ENCODE peak calls at places on chromosomes 1 and 21, in four cellular contexts. Q is lung, Y is A549, P is brain microvascular endothelial cell. A is an unnamed sample.

GRCh38 chr1:71089536-71090270 is 8.9 kb upstream of the ZRANB2 start:
- DNase-seq in P (peak), Y (no peak), Q (no peak), A (no peak)

GRCh38 chr1:206456577-206457375 is 13.5 kb upstream of the IKBKE start:
- DNase-seq in Y (no peak), Q (no peak), P (no peak), A (peak)

GRCh38 chr1:223308141-223308540 is 55.8 kb downstream of the SUSD4 start:
- DNase-seq in Q (no peak), Y (no peak), P (no peak), A (no peak)

GRCh38 chr1:30043731-30044408 is 679.5 kb downstream of the MATN1 start:
- DNase-seq in P (no peak), Y (no peak), Q (no peak), A (no peak)

GRCh38 chr1:50651476-50652263 is 228.4 kb upstream of the DMRTA2 start:
- DNase-seq in Y (no peak), P (no peak), Q (no peak), A (no peak)

GRCh38 chr21:17622018-17622417 is 9.3 kb upstream of the BTG3 start:
- DNase-seq in Q (no peak), Y (no peak), P (no peak), A (no peak)

GRCh38 chr1:27934818-27935549 is at the start of gene SMPDL3B:
- DNase-seq in Q (peak), P (no peak), Y (peak), A (no peak)

GRCh38 chr1:19885821-19886220 is 3.6 kb downstream of the OTUD3 start:
- DNase-seq in Y (no peak), Q (no peak), P (no peak), A (no peak)

GRCh38 chr1:45442272-45442671 is 48.7 kb downstream of the TESK2 start:
- DNase-seq in P (no peak), Y (no peak), Q (no peak), A (peak)

GRCh38 chr21:18499761-18500376 is 96.3 kb upstream of the TMPRSS15 start:
- DNase-seq in Q (no peak), Y (peak), P (peak), A (peak)

GRCh38 chr1:56686171-56686570 is 41.1 kb downstream of the PRKAA2 start:
- DNase-seq in P (peak), Q (no peak), Y (peak), A (no peak)

GRCh38 chr1:71223949-71224348 is 143.1 kb upstream of the ZRANB2 start:
- DNase-seq in Q (no peak), P (no peak), Y (no peak), A (no peak)

GRCh38 chr1:37946703-37947360 is at the start of gene INPP5B:
- DNase-seq in Y (peak), Q (peak), P (peak), A (peak)

GRCh38 chr1:38772026-38772425 is 87.5 kb downstream of the RRAGC start:
- DNase-seq in Y (no peak), Q (no peak), P (no peak), A (no peak)

GRCh38 chr1:30040081-30041019 is 683.0 kb downstream of the MATN1 start:
- DNase-seq in P (no peak), Q (peak), Y (no peak), A (no peak)

GRCh38 chr1:99682291-99682751 is 36.4 kb downstream of the PALMD start:
- DNase-seq in Q (no peak), P (peak), Y (peak), A (no peak)

GRCh38 chr1:188355082-188355481 is 1526.3 kb downstream of the PLA2G4A start:
- DNase-seq in Q (no peak), P (no peak), Y (peak), A (no peak)

GRCh38 chr1:171434717-171435346 is 50.5 kb upstream of the PRRC2C start:
- DNase-seq in P (peak), Q (no peak), Y (peak), A (peak)

GRCh38 chr1:92980732-92981647 is 19.7 kb upstream of the DIPK1A start:
- DNase-seq in P (no peak), Q (no peak), Y (no peak), A (no peak)

GRCh38 chr1:18020021-18020817 is 87.4 kb upstream of the IGSF21 start:
- DNase-seq in P (no peak), Y (no peak), Q (no peak), A (no peak)

GRCh38 chr21:42846221-42846620 is 33.1 kb downstream of the WDR4 start:
- DNase-seq in P (no peak), Q (no peak), Y (no peak), A (no peak)

GRCh38 chr1:151146072-151146415 is 387 bp downstream of the SEMA6C start:
- DNase-seq in P (no peak), Y (no peak), Q (no peak), A (no peak)

GRCh38 chr1:204670152-204670927 is 15.2 kb downstream of the LRRN2 start:
- DNase-seq in Y (no peak), Q (no peak), P (peak), A (no peak)

GRCh38 chr1:171017431-171017830 is 73.3 kb upstream of the FMO3 start:
- DNase-seq in Q (no peak), Y (no peak), P (no peak), A (peak)

GRCh38 chr1:11736746-11737639 is 1.1 kb downstream of the AGTRAP start:
- DNase-seq in P (peak), Q (peak), Y (peak), A (peak)

GRCh38 chr21:35120631-35121180 is 71.6 kb upstream of the RUNX1 start:
- DNase-seq in Q (no peak), P (no peak), Y (no peak), A (no peak)

GRCh38 chr1:89762431-89762800 is 58.4 kb upstream of the LRRC8D start:
- DNase-seq in Y (no peak), P (no peak), Q (no peak), A (peak)

GRCh38 chr1:62689524-62689923 is 1.3 kb upstream of the DOCK7 start:
- DNase-seq in P (peak), Q (no peak), Y (no peak), A (peak)

GRCh38 chr1:154326546-154327465 is 1.5 kb downstream of the ATP8B2 start:
- DNase-seq in P (peak), Y (peak), Q (peak), A (peak)

GRCh38 chr1:17768651-17769241 is 13.6 kb downstream of the ACTL8 start:
- DNase-seq in P (peak), Q (peak), Y (peak), A (no peak)

GRCh38 chr1:212635141-212635601 is 26.6 kb downstream of the ATF3 start:
- DNase-seq in Q (no peak), P (no peak), Y (no peak), A (no peak)

GRCh38 chr1:111474106-111474505 is 322 bp downstream of the C1orf162 start:
- DNase-seq in Y (no peak), P (no peak), Q (no peak), A (no peak)

GRCh38 chr1:17168480-17168878 is 36.4 kb upstream of the PADI1 start:
- DNase-seq in P (peak), Y (no peak), Q (no peak), A (no peak)

GRCh38 chr1:109371271-109371739 is 26.4 kb downstream of the SORT1 start:
- DNase-seq in Y (no peak), Q (no peak), P (no peak), A (no peak)

GRCh38 chr1:228344631-228345072 is 62.0 kb downstream of the TRIM11 start:
- DNase-seq in Q (no peak), Y (peak), P (no peak), A (no peak)

GRCh38 chr1:42933060-42933586 is 25.5 kb downstream of the SLC2A1 start:
- DNase-seq in P (no peak), Q (no peak), Y (no peak), A (no peak)

GRCh38 chr21:32083175-32083574 is 195.7 kb downstream of the MIS18A start:
- DNase-seq in P (no peak), Y (no peak), Q (no peak), A (peak)

GRCh38 chr1:26521669-26522030 is 7.9 kb upstream of the RPS6KA1 start:
- DNase-seq in Q (no peak), Y (no peak), P (no peak), A (no peak)

GRCh38 chr21:37032293-37032692 is 25.8 kb downstream of the RIPPLY3 start:
- DNase-seq in Y (no peak), Q (no peak), P (no peak), A (no peak)

DNA sequence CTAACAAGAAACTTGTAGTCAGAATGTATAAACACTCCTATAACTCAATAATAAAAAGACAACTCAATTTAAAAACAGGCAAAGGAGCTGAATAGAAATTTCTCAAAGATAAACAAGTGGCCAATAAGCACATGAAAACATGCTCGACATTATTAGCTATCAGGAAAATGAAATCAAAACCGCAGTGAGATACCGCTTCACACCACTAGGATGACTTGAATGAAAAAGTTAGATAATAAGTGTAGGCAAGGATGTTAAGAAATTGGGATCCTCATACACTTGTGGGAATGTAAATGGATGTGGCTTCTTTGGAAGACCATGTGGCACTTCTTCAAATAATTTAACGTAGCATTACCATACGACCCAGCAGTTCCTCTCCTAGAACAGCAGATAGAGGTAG is 8.9 kb downstream of the RALGPS2 start:
- DNase-seq in Q (no peak), Y (no peak), P (no peak), A (no peak)
- TF ChIP-seq CTCF in Q (no peak), Y (no peak), P (peak), A (peak)

GRCh38 chr1:98181041-98181764 is 260.4 kb upstream of the DPYD start:
- DNase-seq in P (no peak), Y (peak), Q (no peak), A (no peak)
- H3K27ac ChIP-seq in P (no peak), Y (no peak), Q (no peak), A (no peak)

GRCh38 chr1:156488566-156489165 is 11.9 kb downstream of the MEF2D start:
- DNase-seq in Q (no peak), P (no peak), Y (no peak), A (no peak)

GRCh38 chr1:156490401-156491032 is 10.1 kb downstream of the MEF2D start:
- DNase-seq in Q (no peak), P (no peak), Y (peak), A (no peak)

GRCh38 chr1:156487862-156488261 is 12.7 kb downstream of the MEF2D start:
- DNase-seq in Q (no peak), Y (no peak), P (no peak), A (no peak)

GRCh38 chr1:156489935-156490293 is 10.7 kb downstream of the MEF2D start:
- DNase-seq in Q (no peak), P (no peak), Y (no peak), A (no peak)

DNA sequence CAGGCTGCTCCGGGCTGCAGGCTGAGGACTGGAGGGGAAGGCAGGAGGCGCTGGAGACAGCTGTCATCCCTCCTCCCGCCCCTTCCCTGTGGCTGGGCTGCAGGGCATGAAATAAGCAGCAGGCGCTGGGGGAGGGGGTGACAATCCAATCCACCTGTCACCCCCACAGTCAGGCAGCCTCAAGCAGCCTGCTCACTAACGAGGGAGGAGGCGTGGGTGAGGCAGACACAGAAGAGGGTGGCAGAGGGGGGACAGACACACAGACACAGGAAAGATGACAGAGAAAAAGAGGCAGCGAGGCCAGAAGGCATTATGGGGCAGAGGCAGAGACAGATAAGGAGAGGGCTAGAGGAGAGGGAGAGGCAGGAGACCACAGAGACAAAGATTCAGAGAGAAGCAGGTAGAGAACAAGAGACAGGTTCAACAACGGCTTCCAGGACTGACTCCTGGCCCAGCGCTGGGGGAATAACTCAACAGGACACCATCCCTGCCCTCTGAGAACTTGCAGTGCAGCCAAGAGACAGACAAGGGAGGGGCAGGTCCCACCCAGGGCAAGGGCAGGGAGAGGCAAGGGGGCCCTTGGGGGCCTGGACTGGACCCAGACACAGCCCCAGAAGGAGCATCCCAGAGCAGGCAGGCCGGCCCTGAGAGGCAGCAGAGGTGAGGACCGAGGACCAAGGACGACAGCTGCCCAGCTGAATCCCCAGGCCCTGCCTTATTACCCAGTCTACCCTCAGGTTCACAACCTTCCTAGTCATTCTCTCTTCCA is 11.2 kb downstream of the MEF2D start:
- DNase-seq in Y (no peak), Q (no peak), P (no peak), A (peak)
- TF ChIP-seq CTCF in Y (no peak), Q (no peak), P (peak), A (peak)

GRCh38 chr1:201551877-201552731 is 13.2 kb downstream of the NAV1 start:
- DNase-seq in P (peak), Q (no peak), Y (peak), A (no peak)
- H3K27ac ChIP-seq in P (peak), Q (peak), Y (peak), A (no peak)

GRCh38 chr1:32448773-32449456 is 16.0 kb upstream of the ZBTB8B start:
- DNase-seq in Q (no peak), Y (peak), P (no peak), A (peak)
- TF ChIP-seq CTCF in Q (no peak), Y (peak), P (no peak), A (peak)

GRCh38 chr1:208467401-208467800 is 223.2 kb upstream of the PLXNA2 start:
- DNase-seq in Q (no peak), Y (no peak), P (no peak), A (no peak)

GRCh38 chr1:208461680-208462079 is 217.5 kb upstream of the PLXNA2 start:
- DNase-seq in P (no peak), Y (peak), Q (no peak), A (no peak)

GRCh38 chr1:208465266-208465665 is 221.1 kb upstream of the PLXNA2 start:
- DNase-seq in Q (no peak), Y (no peak), P (no peak), A (no peak)

GRCh38 chr1:208466054-208466590 is 221.9 kb upstream of the PLXNA2 start:
- DNase-seq in Q (no peak), P (no peak), Y (no peak), A (no peak)
- H3K27ac ChIP-seq in Q (no peak), P (no peak), Y (no peak), A (no peak)

DNA sequence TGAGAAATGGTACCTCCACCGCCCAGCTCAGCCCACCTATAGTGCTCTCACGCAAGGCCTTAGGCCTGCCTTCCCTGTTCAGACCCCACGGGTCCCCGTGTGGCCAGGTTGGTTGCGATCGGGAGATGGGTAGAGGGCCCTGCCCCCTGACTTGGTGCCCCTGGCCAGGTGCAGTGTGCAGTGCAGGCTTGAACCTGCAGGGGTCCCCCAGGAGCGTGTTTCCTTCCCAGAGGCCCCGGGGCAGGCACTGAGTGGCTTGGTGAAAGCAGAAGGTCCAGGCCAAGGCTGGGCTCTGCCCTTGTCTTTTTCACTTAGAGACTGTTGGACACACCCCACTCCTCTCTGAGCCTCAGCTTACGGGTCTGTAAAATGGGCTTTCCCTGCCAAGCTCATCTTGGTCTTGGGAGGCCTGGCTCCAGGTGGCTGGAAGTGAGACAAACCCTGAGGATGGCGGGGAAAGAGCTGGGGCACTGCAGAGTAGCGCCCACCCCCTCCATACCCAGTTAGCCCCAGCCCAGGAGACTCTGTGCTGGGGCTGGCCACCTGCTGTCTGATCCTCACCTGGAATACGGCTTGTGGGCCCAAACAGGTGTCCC is 9.3 kb upstream of the HES5 start:
- DNase-seq in Y (no peak), P (no peak), Q (no peak), A (no peak)
- TF ChIP-seq CTCF in Y (no peak), P (peak), Q (no peak), A (peak)

GRCh38 chr1:22778408-22778807 is 67.8 kb downstream of the EPHB2 start:
- DNase-seq in P (no peak), Q (no peak), Y (no peak), A (no peak)
- H3K27ac ChIP-seq in P (no peak), Q (no peak), Y (no peak), A (no peak)

DNA sequence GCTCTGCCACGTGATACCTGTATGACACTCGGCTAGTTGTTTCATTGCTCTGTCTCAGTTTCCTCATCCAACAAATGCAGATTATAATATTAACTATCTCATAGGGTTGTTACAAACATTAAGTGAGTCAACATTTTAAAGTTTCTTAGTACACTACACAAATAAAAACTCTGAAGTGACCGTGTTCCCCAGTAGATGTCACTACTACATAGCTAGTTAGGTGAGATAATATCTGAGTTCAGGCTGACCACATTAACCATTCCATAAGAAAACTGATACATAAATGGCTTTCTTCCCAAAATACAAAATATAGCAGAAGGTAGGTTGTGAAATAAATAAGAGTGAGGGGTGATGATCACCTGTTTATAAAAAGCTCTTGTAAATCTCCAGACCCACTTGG is 214.1 kb downstream of the NUF2 start:
- DNase-seq in Q (no peak), Y (peak), P (peak), A (peak)
- TF ChIP-seq CTCF in Q (no peak), Y (peak), P (peak), A (peak)